ENCODE peak calls at places on chromosome 17, in four cellular contexts. D, W, Q and N are unnamed samples.

GRCh38 chr17:38867179-38867994 is 2.5 kb upstream of the LASP1 start:
- DNase-seq in Q (peak), D (peak), W (no peak), N (peak)

GRCh38 chr17:35683588-35683987 is 47.9 kb upstream of the RASL10B start:
- DNase-seq in Q (no peak), W (no peak), D (no peak), N (no peak)

GRCh38 chr17:14745122-14745521 is 444.2 kb downstream of the HS3ST3B1 start:
- DNase-seq in D (no peak), Q (no peak), W (no peak), N (no peak)

GRCh38 chr17:67388986-67389385 is 11.9 kb downstream of the PITPNC1 start:
- DNase-seq in Q (no peak), W (no peak), D (no peak), N (no peak)

GRCh38 chr17:83082435-83082834 is 3.0 kb downstream of the METRNL start:
- DNase-seq in Q (no peak), W (no peak), D (no peak), N (no peak)

GRCh38 chr17:72381597-72382397 is 261.0 kb downstream of the SOX9 start:
- DNase-seq in D (no peak), Q (no peak), W (no peak), N (peak)

GRCh38 chr17:76956846-76957540 is 88.8 kb downstream of the MGAT5B start:
- DNase-seq in Q (no peak), W (no peak), D (no peak), N (no peak)

GRCh38 chr17:77696720-77697460 is 261.6 kb upstream of the TNRC6C start:
- DNase-seq in D (no peak), W (no peak), Q (no peak), N (peak)

GRCh38 chr17:58120195-58120822 is 27.9 kb upstream of the OR4D1 start:
- DNase-seq in D (no peak), Q (peak), W (peak), N (no peak)

GRCh38 chr17:40311575-40311974 is 2.6 kb downstream of the RARA start:
- DNase-seq in W (no peak), D (no peak), Q (no peak), N (no peak)

GRCh38 chr17:44828919-44829557 is 1.0 kb downstream of the GJC1 start:
- DNase-seq in Q (no peak), W (no peak), D (no peak), N (no peak)

GRCh38 chr17:22695228-22695619 is 1002.9 kb downstream of the KCNJ18 start:
- DNase-seq in Q (no peak), W (peak), D (no peak), N (no peak)

GRCh38 chr17:28282596-28282995 is 36.4 kb upstream of the TMEM97 start:
- DNase-seq in D (no peak), W (no peak), Q (no peak), N (no peak)

GRCh38 chr17:56966277-56966676 is 5.4 kb upstream of the COIL start:
- DNase-seq in W (no peak), D (no peak), Q (no peak), N (no peak)

GRCh38 chr17:62963296-62963695 is 2.7 kb upstream of the TANC2 start:
- DNase-seq in Q (no peak), W (no peak), D (peak), N (no peak)

GRCh38 chr17:16353702-16354174 is 469 bp upstream of the CENPV start:
- DNase-seq in W (no peak), D (no peak), Q (no peak), N (no peak)

GRCh38 chr17:64775701-64776570 is 113.8 kb upstream of the SMURF2 start:
- DNase-seq in W (no peak), Q (peak), D (no peak), N (no peak)

GRCh38 chr17:31494259-31495048 is 103.0 kb downstream of the RAB11FIP4 start:
- DNase-seq in D (no peak), W (no peak), Q (no peak), N (no peak)

GRCh38 chr17:82931696-82932060 is 91.9 kb upstream of the ZNF750 start:
- DNase-seq in W (no peak), Q (no peak), D (no peak), N (no peak)

GRCh38 chr17:81524063-81524864 is 3.9 kb upstream of the FSCN2 start:
- DNase-seq in D (no peak), Q (no peak), W (no peak), N (no peak)

GRCh38 chr17:81522491-81523125 is 5.6 kb upstream of the FSCN2 start:
- DNase-seq in Q (no peak), D (no peak), W (no peak), N (no peak)

GRCh38 chr17:81524865-81525159 is 3.4 kb upstream of the FSCN2 start:
- DNase-seq in Q (no peak), W (no peak), D (no peak), N (no peak)

GRCh38 chr17:81520021-81520894 is 7.7 kb upstream of the ACTG1 start:
- DNase-seq in Q (no peak), W (no peak), D (no peak), N (no peak)

DNA sequence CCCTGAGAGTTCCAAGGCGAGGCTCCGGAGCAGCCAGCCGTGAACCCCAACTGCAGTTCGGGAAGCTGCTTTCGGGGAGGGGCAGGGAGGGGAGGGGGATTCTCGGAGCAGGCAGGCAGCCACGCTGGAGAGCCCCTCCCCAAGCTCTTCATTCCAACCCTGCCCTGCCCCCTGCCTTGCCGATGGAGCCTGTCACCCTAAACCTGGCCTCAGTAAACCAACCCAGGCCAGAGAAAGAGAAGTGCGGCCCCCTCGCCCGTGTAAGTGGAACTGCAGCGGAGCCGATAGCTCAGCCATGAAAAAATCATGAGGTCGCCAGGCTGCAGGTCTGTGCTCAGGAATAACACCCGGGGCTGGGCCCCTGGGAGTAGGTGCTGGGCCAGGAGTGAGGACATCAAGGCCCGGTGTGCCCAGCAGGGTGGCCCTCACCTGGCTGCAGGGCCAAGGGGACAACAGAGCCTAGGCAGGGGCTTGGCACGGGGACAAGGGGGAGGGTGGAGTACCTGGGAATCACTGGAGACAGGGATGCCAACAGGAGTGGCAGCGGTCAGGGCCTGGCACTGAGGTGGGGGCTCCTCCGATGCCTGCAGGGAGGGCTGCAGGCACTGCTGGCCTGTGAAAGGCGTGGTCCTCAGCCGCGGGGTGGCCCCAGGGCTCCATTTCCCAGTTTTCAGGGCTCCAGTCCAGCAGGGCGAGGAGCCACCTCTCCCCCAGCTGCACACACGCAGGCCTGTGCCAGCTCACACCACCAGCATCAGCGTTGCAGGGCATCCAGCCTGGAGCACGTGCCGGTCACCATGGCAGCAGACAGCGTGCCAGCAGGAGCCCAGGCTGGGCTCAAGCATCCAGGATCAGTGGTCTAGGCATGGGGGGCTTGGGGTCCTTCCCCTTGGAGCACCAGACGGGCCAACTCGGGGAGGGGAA is 4.8 kb upstream of the FSCN2 start:
- DNase-seq in Q (peak), D (no peak), W (peak), N (peak)
- TF ChIP-seq PHF8 in Q (no peak), D (no peak), W (no peak), N (no peak)

GRCh38 chr17:4247361-4247980 is 16.3 kb downstream of the ANKFY1 start:
- DNase-seq in W (no peak), D (no peak), Q (no peak), N (no peak)

GRCh38 chr17:4246674-4247073 is 17.1 kb downstream of the ANKFY1 start:
- DNase-seq in Q (no peak), W (no peak), D (no peak), N (no peak)

GRCh38 chr17:4235372-4236279 is 28.2 kb downstream of the ANKFY1 start:
- DNase-seq in D (no peak), W (no peak), Q (no peak), N (no peak)

GRCh38 chr17:4236456-4236855 is 27.3 kb downstream of the ANKFY1 start:
- DNase-seq in Q (no peak), W (no peak), D (no peak), N (no peak)

DNA sequence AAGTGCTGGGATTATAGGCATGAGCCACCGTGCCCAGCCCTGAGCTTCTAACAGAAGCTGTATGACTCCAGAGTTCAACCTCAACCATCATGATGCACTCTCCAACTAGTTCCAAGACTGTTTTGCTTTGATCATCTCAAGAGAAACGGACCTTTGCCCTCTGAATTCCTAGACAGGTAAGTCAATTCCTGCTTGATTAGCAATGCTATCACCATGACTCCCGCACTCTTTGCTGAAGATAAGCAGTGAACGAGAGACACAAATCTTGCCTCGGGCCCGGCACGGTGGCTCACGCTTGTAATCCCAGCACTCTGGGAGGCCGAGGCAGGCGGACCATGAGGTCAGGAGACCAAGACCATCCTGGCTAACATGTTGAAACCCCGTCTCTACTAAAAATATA is 22.2 kb downstream of the ANKFY1 start:
- DNase-seq in D (no peak), W (no peak), Q (no peak), N (no peak)
- TF ChIP-seq PHF8 in D (no peak), W (no peak), Q (no peak), N (no peak)

GRCh38 chr17:49217651-49218413 is 7.3 kb downstream of the ABI3 start:
- DNase-seq in Q (no peak), D (no peak), W (no peak), N (no peak)

GRCh38 chr17:49214665-49215360 is 4.3 kb downstream of the ABI3 start:
- DNase-seq in D (no peak), Q (no peak), W (no peak), N (no peak)

GRCh38 chr17:49216953-49217650 is 6.6 kb downstream of the ABI3 start:
- DNase-seq in D (no peak), W (no peak), Q (no peak), N (no peak)

GRCh38 chr17:49213803-49214202 is 3.3 kb downstream of the ABI3 start:
- DNase-seq in W (no peak), D (no peak), Q (no peak), N (no peak)

DNA sequence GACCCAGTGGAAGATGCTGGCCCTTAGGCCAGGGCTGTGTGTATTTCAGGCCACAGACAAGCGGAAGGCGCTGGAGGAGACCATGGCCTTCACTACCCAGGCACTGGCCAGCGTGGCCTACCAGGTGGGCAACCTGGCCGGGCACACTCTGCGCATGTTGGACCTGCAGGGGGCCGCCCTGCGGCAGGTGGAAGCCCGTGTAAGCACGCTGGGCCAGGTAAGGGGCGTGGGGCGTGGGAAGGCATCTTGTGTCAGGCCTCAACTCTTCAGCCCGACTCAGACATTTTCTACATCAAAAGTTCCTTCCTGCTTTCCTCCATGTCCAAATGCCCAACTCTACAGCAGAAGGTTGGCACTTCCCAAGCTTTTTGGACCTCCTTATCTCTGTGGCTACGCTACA is 6.0 kb downstream of the ABI3 start:
- DNase-seq in D (no peak), Q (no peak), W (no peak), N (no peak)
- TF ChIP-seq PHF8 in D (no peak), Q (no peak), W (no peak), N (no peak)

GRCh38 chr17:51000835-51001638 is 119.6 kb downstream of the SPAG9 start:
- DNase-seq in W (no peak), D (peak), Q (peak), N (no peak)
- TF ChIP-seq PHF8 in W (no peak), D (no peak), Q (no peak), N (no peak)

DNA sequence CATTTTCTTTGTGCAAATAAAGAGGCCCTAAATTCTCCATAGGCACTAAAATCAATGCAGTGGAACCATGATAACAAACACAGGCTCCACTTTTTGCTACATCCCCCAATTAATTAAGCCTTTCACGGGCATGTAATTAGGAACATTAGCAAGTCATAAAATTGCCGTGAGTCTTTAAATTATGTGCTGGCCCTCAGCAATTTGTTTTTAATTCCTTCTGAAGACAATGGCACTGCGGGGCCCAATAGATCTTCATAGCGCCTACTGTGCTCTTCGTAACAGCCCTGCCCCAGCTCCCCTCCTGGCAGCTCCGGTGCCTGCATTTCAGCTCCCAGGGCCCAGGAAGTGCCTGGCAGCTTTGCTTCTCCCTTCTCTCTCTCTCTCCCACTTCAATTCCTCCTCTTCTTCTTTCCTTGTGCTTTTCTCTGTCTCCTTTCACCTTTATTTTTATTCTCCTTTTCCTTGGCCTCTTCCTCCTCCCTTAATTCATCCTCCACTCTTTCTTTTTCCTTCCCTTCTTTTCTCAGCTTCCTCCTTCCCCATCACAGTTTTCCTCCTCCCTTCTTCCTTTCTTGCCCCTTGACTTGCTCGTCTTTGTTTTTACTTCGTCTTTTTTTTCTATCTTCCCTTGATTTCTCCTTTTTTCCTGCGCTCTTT is 99.5 kb upstream of the LHX1 start:
- DNase-seq in W (no peak), D (no peak), Q (no peak), N (no peak)
- TF ChIP-seq PHF8 in W (no peak), D (no peak), Q (no peak), N (no peak)

GRCh38 chr17:80785477-80786178 is 206.0 kb upstream of the CHMP6 start:
- DNase-seq in W (no peak), Q (no peak), D (no peak), N (no peak)
- TF ChIP-seq PHF8 in W (no peak), Q (no peak), D (no peak), N (no peak)